ENCODE peak calls at places on chromosomes 5 and 9, in seven cellular contexts. H is A549, M is PC-3, T is body of pancreas, Q is epithelial cell of proximal tubule, I is cardiac muscle cell, S is GM12865. X is an unnamed sample.
A peak's percentile ranks its signal among the peaks of the same experiment; 100 is the strongest.

GRCh38 chr5:154095819-154096380 is 57.1 kb downstream of the MFAP3 start:
- DNase-seq in H (no peak), M (no peak), T (no peak), Q (no peak), I (no peak), S (no peak), X (no peak)

GRCh38 chr5:64505769-64506566 is at the start of gene RGS7BP:
- DNase-seq in H (peak; percentile 19), M (peak; percentile 52), T (peak; percentile 41), Q (no peak), I (peak; percentile 80), S (peak; percentile 35), X (peak; percentile 26)

GRCh38 chr9:108636023-108636422 is 219.8 kb downstream of the ACTL7B start:
- DNase-seq in H (peak; percentile 5), M (no peak), T (no peak), Q (no peak), I (peak; percentile 21), S (no peak), X (no peak)

GRCh38 chr9:88651682-88652633 is 117.0 kb downstream of the NXNL2 start:
- DNase-seq in H (peak; percentile 83), M (peak; percentile 69), T (peak; percentile 56), Q (peak; percentile 76), I (no peak), S (no peak), X (peak; percentile 29)

GRCh38 chr5:89265511-89266169 is 382.7 kb upstream of the MEF2C start:
- DNase-seq in H (no peak), M (peak; percentile 51), T (no peak), Q (no peak), I (no peak), S (no peak), X (no peak)

GRCh38 chr9:32570262-32570661 is 2.7 kb downstream of the NDUFB6 start:
- DNase-seq in H (no peak), M (no peak), T (no peak), Q (no peak), I (no peak), S (no peak), X (no peak)

GRCh38 chr5:181190711-181191525 is 14.1 kb downstream of the TRIM7 start:
- DNase-seq in H (peak; percentile 66), M (peak; percentile 37), T (peak; percentile 61), Q (no peak), I (peak; percentile 70), S (peak; percentile 70), X (no peak)

GRCh38 chr5:112396430-112396829 is 22.6 kb downstream of the EPB41L4A start:
- DNase-seq in H (no peak), M (no peak), T (no peak), Q (no peak), I (no peak), S (no peak), X (no peak)

GRCh38 chr9:22010881-22011625 is 1.9 kb upstream of the CDKN2B start:
- DNase-seq in H (no peak), M (no peak), T (no peak), Q (no peak), I (peak; percentile 86), S (no peak), X (no peak)

GRCh38 chr9:91782711-91783214 is 167.3 kb downstream of the ROR2 start:
- DNase-seq in H (no peak), M (no peak), T (no peak), Q (no peak), I (no peak), S (no peak), X (no peak)

GRCh38 chr5:98432378-98432777 is 341.1 kb upstream of the RGMB start:
- DNase-seq in H (no peak), M (no peak), T (no peak), Q (no peak), I (no peak), S (no peak), X (no peak)

GRCh38 chr9:81522721-81523551 is 166.4 kb downstream of the TLE1 start:
- DNase-seq in H (peak; percentile 68), M (peak; percentile 74), T (peak; percentile 61), Q (no peak), I (peak; percentile 35), S (peak; percentile 60), X (peak; percentile 22)

GRCh38 chr5:102561894-102562760 is 63.3 kb upstream of the SLCO6A1 start:
- DNase-seq in H (peak; percentile 39), M (peak; percentile 71), T (peak; percentile 8), Q (no peak), I (no peak), S (peak; percentile 57), X (no peak)

GRCh38 chr5:148474025-148474511 is 90.3 kb downstream of the FBXO38 start:
- DNase-seq in H (no peak), M (no peak), T (peak; percentile 20), Q (no peak), I (no peak), S (no peak), X (no peak)

GRCh38 chr5:169980418-169981053 is at the start of gene INSYN2B:
- DNase-seq in H (peak; percentile 86), M (peak; percentile 88), T (peak; percentile 74), Q (peak; percentile 70), I (peak; percentile 90), S (peak; percentile 47), X (peak; percentile 71)

GRCh38 chr5:169979871-169980270 is 424 bp downstream of the INSYN2B start:
- DNase-seq in H (no peak), M (no peak), T (no peak), Q (no peak), I (no peak), S (no peak), X (no peak)

GRCh38 chr5:169974121-169974770 is 6.0 kb downstream of the INSYN2B start:
- DNase-seq in H (no peak), M (no peak), T (no peak), Q (no peak), I (no peak), S (no peak), X (no peak)

DNA sequence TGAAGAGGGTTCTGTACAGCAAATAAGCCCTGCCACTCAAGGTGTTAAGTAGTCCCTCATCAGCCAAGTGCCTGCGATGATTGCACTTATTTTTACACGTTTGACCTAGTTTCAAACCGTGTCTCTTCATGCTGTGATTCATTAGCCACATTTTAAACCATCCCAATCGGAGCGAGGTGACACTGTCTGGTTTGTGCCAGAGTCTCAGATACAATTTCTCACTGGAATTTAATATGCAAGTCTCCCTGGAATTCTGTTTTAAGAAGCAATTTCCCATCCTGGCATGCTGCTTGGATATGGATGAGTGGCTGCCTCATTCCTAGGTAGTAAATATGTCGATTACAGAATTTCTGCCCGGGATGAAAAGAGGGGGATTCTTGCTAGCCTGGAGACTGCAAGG is 1.6 kb downstream of the INSYN2B start:
- DNase-seq in H (no peak), M (no peak), T (no peak), Q (peak; percentile 29), I (no peak), S (no peak), X (no peak)
- H3K4me3 ChIP-seq in H (no peak overlapping the region), M (peak overlapping the region; percentile 78), T (no peak overlapping the region), Q (peak overlapping the region; percentile 56), I (no peak overlapping the region), S (no peak overlapping the region), X (no peak overlapping the region)

GRCh38 chr5:157574456-157575095 is 999 bp downstream of the ADAM19 start:
- DNase-seq in H (no peak), M (no peak), T (no peak), Q (no peak), I (no peak), S (peak; percentile 41), X (no peak)

GRCh38 chr5:157578079-157578780 is 2.7 kb upstream of the ADAM19 start:
- DNase-seq in H (no peak), M (no peak), T (no peak), Q (no peak), I (no peak), S (no peak), X (no peak)

GRCh38 chr5:157571357-157571827 is 4.2 kb downstream of the ADAM19 start:
- DNase-seq in H (no peak), M (no peak), T (no peak), Q (no peak), I (peak; percentile 60), S (peak; percentile 87), X (no peak)

GRCh38 chr5:157576678-157577077 is 1.1 kb upstream of the ADAM19 start:
- DNase-seq in H (no peak), M (no peak), T (no peak), Q (no peak), I (no peak), S (no peak), X (no peak)

DNA sequence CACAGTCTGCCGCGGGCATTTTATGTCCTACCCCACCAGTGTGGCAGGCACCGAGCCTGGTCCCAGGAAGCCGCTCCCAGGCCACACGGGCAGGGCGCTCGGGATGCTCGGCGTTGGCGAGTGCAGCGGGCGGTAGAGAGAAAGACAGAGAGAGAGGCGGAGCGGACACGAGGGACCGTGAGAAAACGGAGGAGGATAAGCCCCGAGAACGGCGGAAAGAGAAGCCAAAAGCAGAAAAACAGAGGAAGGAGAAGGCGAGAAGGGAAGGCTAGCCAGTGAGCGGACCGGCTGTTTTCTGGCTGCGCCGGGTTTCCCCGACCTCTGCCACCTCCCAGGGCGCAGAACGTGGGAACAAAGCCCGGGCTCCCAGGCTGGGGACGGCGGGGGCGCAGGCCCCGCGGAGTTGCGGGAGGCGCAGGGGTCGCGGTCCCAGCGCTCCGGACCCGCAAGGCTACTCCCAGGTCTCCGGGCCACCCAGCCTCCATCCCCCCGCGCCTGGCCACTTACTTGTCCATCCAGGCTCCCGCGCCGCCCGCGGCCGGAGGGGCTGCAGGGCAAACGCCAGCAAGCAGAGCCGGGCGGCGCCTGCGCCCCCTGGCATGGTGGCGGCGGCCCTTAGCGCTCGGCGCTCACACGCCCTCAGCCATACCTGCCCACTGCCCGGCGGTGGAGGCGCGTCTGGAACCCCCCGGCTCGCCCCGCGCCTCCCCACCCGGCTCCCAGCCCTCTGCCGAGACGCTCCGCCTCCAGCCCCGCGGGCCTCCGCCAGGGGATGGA is at the start of gene ADAM19:
- DNase-seq in H (peak; percentile 39), M (peak; percentile 86), T (peak; percentile 23), Q (no peak), I (peak; percentile 75), S (peak; percentile 61), X (no peak)
- TF ChIP-seq CTCF in H (peak; percentile 11), M (peak; percentile 22), T (no peak), Q (no peak), I (no peak), S (no peak), X (no peak)

GRCh38 chr5:132254321-132254977 is 3.0 kb upstream of the PDLIM4 start:
- DNase-seq in H (no peak), M (no peak), T (peak; percentile 92), Q (no peak), I (no peak), S (no peak), X (no peak)

GRCh38 chr5:132253008-132253441 is 4.5 kb upstream of the PDLIM4 start:
- DNase-seq in H (no peak), M (no peak), T (no peak), Q (no peak), I (no peak), S (no peak), X (no peak)

GRCh38 chr5:132250547-132250946 is 6.9 kb upstream of the PDLIM4 start:
- DNase-seq in H (no peak), M (no peak), T (no peak), Q (no peak), I (no peak), S (no peak), X (no peak)

GRCh38 chr5:132253452-132254320 is 3.8 kb upstream of the PDLIM4 start:
- DNase-seq in H (no peak), M (no peak), T (no peak), Q (no peak), I (no peak), S (no peak), X (no peak)

GRCh38 chr5:132251220-132251725 is 6.2 kb upstream of the PDLIM4 start:
- DNase-seq in H (no peak), M (no peak), T (no peak), Q (no peak), I (no peak), S (no peak), X (no peak)
- H3K4me3 ChIP-seq in H (no peak overlapping the region), M (no peak overlapping the region), T (no peak overlapping the region), Q (no peak overlapping the region), I (no peak overlapping the region), S (no peak overlapping the region), X (no peak overlapping the region)

GRCh38 chr5:53087171-53087570 is 22.4 kb downstream of the MOCS2 start:
- DNase-seq in H (no peak), M (no peak), T (no peak), Q (no peak), I (no peak), S (no peak), X (no peak)
- TF ChIP-seq CTCF in H (no peak), M (no peak), T (no peak), Q (no peak), I (no peak), S (no peak), X (no peak)